ENCODE peak calls at places on chromosomes 16 and 17, in four cellular contexts. T, K, D and F are unnamed samples.

GRCh38 chr16:17424771-17425170 is 46.0 kb downstream of the XYLT1 start:
- DNase-seq in T (no peak), K (no peak), D (no peak), F (no peak)

GRCh38 chr16:49704586-49705155 is 151.2 kb downstream of the ZNF423 start:
- DNase-seq in T (no peak), K (no peak), D (peak), F (peak)

GRCh38 chr16:22684282-22685161 is 129.4 kb upstream of the HS3ST2 start:
- DNase-seq in T (no peak), K (no peak), D (no peak), F (no peak)

GRCh38 chr17:82231562-82232321 is 2.9 kb downstream of the SLC16A3 start:
- DNase-seq in T (no peak), K (no peak), D (peak), F (no peak)

GRCh38 chr17:28710948-28711722 is 553 bp downstream of the PROCA1 start:
- DNase-seq in T (peak), K (peak), D (peak), F (peak)

GRCh38 chr17:76593338-76593737 is 7.7 kb upstream of the ST6GALNAC2 start:
- DNase-seq in T (no peak), K (no peak), D (no peak), F (no peak)

GRCh38 chr16:88365244-88365865 is 17.4 kb upstream of the ZNF469 start:
- DNase-seq in T (no peak), K (no peak), D (no peak), F (no peak)

GRCh38 chr17:67639997-67640396 is 77.7 kb upstream of the NOL11 start:
- DNase-seq in T (no peak), K (no peak), D (no peak), F (no peak)

GRCh38 chr16:27429330-27429871 is 27.4 kb downstream of the IL21R start:
- DNase-seq in T (no peak), K (no peak), D (no peak), F (no peak)

GRCh38 chr17:51351890-51352289 is 91.5 kb downstream of the UTP18 start:
- DNase-seq in T (no peak), K (peak), D (no peak), F (no peak)

GRCh38 chr16:82995286-82995926 is 368.6 kb downstream of the CDH13 start:
- DNase-seq in T (no peak), K (no peak), D (no peak), F (peak)

GRCh38 chr16:17304124-17304813 is 166.5 kb downstream of the XYLT1 start:
- DNase-seq in T (no peak), K (no peak), D (no peak), F (no peak)

GRCh38 chr17:78421534-78422266 is 43.3 kb downstream of the PGS1 start:
- DNase-seq in T (peak), K (no peak), D (peak), F (peak)

GRCh38 chr16:80122155-80122554 is 418.6 kb upstream of the DYNLRB2 start:
- DNase-seq in T (no peak), K (no peak), D (no peak), F (no peak)

GRCh38 chr17:72477529-72477928 is 356.7 kb downstream of the SOX9 start:
- DNase-seq in T (no peak), K (no peak), D (no peak), F (no peak)

GRCh38 chr17:44097110-44097810 is 26.2 kb downstream of the HDAC5 start:
- DNase-seq in T (no peak), K (peak), D (no peak), F (peak)

GRCh38 chr17:62935481-62935880 is 30.6 kb upstream of the TANC2 start:
- DNase-seq in T (no peak), K (no peak), D (no peak), F (no peak)

GRCh38 chr17:75250009-75250471 is 11.4 kb downstream of the GGA3 start:
- DNase-seq in T (peak), K (peak), D (no peak), F (no peak)

GRCh38 chr16:23380501-23380951 is 72.5 kb downstream of the COG7 start:
- DNase-seq in T (no peak), K (no peak), D (no peak), F (no peak)

GRCh38 chr16:46756772-46757171 is 8.6 kb upstream of the MYLK3 start:
- DNase-seq in T (no peak), K (no peak), D (no peak), F (no peak)

GRCh38 chr17:31299624-31300023 is 2.6 kb upstream of the OMG start:
- DNase-seq in T (no peak), K (no peak), D (no peak), F (peak)

GRCh38 chr16:23410176-23410575 is 42.8 kb downstream of the COG7 start:
- DNase-seq in T (no peak), K (no peak), D (no peak), F (no peak)

GRCh38 chr16:56193951-56194726 is 2.9 kb downstream of the GNAO1 start:
- DNase-seq in T (peak), K (no peak), D (peak), F (peak)

GRCh38 chr17:80935526-80935925 is 56.1 kb upstream of the CHMP6 start:
- DNase-seq in T (no peak), K (no peak), D (no peak), F (no peak)

GRCh38 chr17:73493212-73493814 is 150.9 kb downstream of the SDK2 start:
- DNase-seq in T (no peak), K (no peak), D (no peak), F (no peak)

GRCh38 chr16:87445486-87445885 is 47.3 kb downstream of the ZCCHC14 start:
- DNase-seq in T (no peak), K (no peak), D (no peak), F (no peak)

GRCh38 chr16:29898786-29899515 is 399 bp downstream of the SEZ6L2 start:
- DNase-seq in T (no peak), K (no peak), D (peak), F (peak)

GRCh38 chr16:9016824-9017223 is 53.1 kb upstream of the USP7 start:
- DNase-seq in T (no peak), K (no peak), D (no peak), F (no peak)